ENCODE peak calls at places on chromosomes 3 and 15, in four cellular contexts. R is HepG2, G is K562, H is GM12878. S is an unnamed sample.
A peak's percentile ranks its signal among the peaks of the same experiment; 100 is the strongest.

GRCh38 chr3:32778389-32778788 is 39.4 kb upstream of the TRIM71 start:
- DNase-seq in G (no peak), H (no peak), R (peak; percentile 53), S (no peak)

GRCh38 chr15:61228025-61228901 is 839 bp downstream of the RORA start:
- DNase-seq in H (no peak), G (no peak), R (no peak), S (peak; percentile 15)

GRCh38 chr3:9703736-9704342 is at the start of gene CPNE9:
- DNase-seq in H (no peak), G (peak; percentile 48), R (no peak), S (no peak)

GRCh38 chr3:99502871-99503270 is 135.5 kb upstream of the COL8A1 start:
- DNase-seq in H (no peak), R (no peak), G (no peak), S (no peak)

GRCh38 chr15:57972801-57973311 is 92.7 kb downstream of the ALDH1A2 start:
- DNase-seq in R (no peak), G (no peak), H (no peak), S (no peak)

GRCh38 chr3:174957581-174958001 is 98.5 kb downstream of the NAALADL2 start:
- DNase-seq in R (no peak), G (no peak), H (no peak), S (no peak)

GRCh38 chr3:24539699-24540098 is 45.0 kb upstream of the THRB start:
- DNase-seq in H (no peak), G (no peak), R (no peak), S (no peak)

GRCh38 chr15:50907866-50908208 is 646 bp upstream of the AP4E1 start:
- DNase-seq in G (no peak), R (peak; percentile 44), H (no peak), S (peak; percentile 46)

GRCh38 chr15:42133892-42134502 is 22.4 kb downstream of the PLA2G4F start:
- DNase-seq in H (no peak), G (peak; percentile 72), R (peak; percentile 52), S (peak; percentile 41)

GRCh38 chr3:188320757-188321156 is 166.8 kb downstream of the LPP start:
- DNase-seq in H (no peak), G (no peak), R (no peak), S (no peak)

GRCh38 chr3:64945171-64945684 is 257.4 kb upstream of the ADAMTS9 start:
- DNase-seq in G (no peak), H (no peak), R (no peak), S (no peak)

GRCh38 chr3:18058666-18059065 is 316.2 kb upstream of the TBC1D5 start:
- DNase-seq in R (no peak), H (no peak), G (no peak), S (no peak)

GRCh38 chr3:64327039-64327804 is 102.0 kb upstream of the PRICKLE2 start:
- DNase-seq in H (no peak), R (no peak), G (peak; percentile 5), S (no peak)

GRCh38 chr15:98889930-98890695 is 117.5 kb downstream of the PGPEP1L start:
- DNase-seq in H (no peak), G (no peak), R (no peak), S (no peak)
- TF ChIP-seq HDAC2 in H (no peak), G (no peak), R (no peak), S (no peak)

GRCh38 chr15:101207867-101208288 is 44.0 kb downstream of the CHSY1 start:
- DNase-seq in R (no peak), G (no peak), H (no peak), S (no peak)
- TF ChIP-seq RFX5 in R (no peak), G (no peak), H (no peak), S (no peak)

DNA sequence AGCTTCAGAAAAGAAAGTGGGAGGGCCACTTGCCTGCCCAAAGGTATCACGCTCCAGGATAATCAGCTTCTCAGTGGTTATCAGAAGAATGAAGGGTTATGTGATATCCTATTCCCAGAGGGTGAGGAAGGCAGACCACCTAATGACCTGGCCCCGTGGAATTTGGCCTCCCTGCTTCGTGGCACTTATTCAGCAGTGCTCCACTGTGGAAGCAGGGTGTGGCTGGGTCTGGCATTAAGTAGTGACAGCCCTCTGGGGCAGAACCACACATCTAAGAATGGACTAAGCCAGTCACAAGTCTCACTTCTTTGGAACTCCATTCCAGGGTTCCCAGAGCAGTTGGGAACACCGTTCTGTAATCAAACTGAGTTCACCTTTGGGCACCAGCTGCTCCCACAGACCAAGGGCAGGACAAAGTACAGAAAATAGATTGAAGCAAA is 46.3 kb downstream of the ABHD5 start:
- DNase-seq in G (no peak), R (no peak), H (no peak), S (no peak)
- H3K4me1 ChIP-seq in G (no peaks in the 10 kb centered on the region), R (peaks cover 49% of the 10 kb centered on the region), H (no peaks in the 10 kb centered on the region), S (peaks cover 6% of the 10 kb centered on the region)

DNA sequence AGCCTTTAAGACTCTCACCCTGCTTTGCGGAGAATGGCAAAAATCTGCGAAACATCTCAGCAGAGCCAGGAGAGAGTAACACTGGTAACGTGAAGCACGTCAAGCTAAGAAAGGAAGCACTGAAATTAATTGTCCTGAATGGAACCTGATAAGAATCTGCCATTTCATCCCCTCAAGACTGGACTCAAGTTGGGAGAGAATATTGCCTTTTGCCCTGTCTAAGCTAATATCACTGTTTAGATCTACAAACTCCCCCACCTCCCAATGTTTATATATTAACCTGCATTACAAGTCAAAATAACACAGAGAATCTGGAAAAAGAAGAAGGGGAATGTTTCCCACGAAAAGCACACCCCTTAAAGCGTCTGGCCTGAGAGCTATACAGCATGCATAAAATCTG is 1.6 kb upstream of the KAT2B start:
- DNase-seq in G (no peak), R (no peak), H (no peak), S (no peak)
- TF ChIP-seq HDAC2 in G (peak; percentile 24), R (no peak), H (no peak), S (no peak)

DNA sequence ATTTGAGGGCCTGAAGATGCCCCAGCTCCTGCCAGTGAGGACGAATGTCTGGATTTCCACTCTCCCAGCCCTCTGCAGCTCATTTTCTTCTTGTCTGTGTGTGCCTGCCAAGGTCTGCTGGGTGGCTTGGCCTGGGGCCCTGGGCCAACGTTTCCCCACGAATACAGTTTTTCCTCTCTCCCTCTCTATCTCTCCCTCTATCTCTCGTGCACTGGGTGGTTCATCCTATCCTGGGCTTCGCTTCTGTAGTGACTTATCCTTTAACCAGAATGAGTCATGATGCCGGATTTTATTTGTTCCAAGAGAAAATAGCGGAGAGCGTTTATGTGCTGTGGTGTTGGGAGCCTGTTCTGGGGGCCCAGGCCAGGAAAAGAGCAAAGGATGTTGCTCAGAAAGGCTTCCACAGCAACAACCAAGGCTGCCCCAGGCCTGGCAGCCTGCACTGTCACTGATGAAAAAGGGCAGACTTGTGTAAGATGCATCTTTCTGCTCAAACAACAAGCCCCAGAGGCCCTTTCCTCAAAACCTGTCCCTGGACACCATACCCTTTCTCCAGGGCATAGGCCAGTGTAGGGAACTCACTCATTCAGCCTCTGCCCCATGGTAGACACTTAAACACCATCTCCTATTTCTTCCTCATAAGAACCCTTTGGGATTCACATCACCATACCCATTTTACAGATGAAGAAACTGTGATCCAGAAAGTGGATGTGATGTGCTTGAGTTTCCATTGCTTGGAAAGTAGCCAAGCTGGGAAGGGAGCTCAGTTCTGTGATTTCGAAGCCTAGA is 47.3 kb downstream of the ITGA11 start:
- DNase-seq in R (no peak), G (no peak), H (no peak), S (peak; percentile 69)
- TF ChIP-seq RFX5 in R (no peak), G (no peak), H (no peak), S (no peak)